ENCODE peak calls at places on chromosome 3, in seven cellular contexts. O is HEK293T; C is GM19239; K is T follicular helper cell; T is CD8-positive, alpha-beta memory T cell; W is NCI-H774; G is endothelial cell. H is an unnamed sample.

GRCh38 chr3:138253609-138254008 is 66.5 kb downstream of the ARMC8 start:
- DNase-seq in O (no peak), C (no peak), K (no peak), T (no peak), W (no peak), G (no peak), H (no peak)

GRCh38 chr3:57852896-57853295 is 96.8 kb downstream of the SLMAP start:
- DNase-seq in O (no peak), C (no peak), K (no peak), T (no peak), W (no peak), G (no peak), H (peak)

GRCh38 chr3:100496711-100497261 is 4.4 kb downstream of the TMEM45A start:
- DNase-seq in O (no peak), C (no peak), K (no peak), T (no peak), W (no peak), G (no peak), H (no peak)

GRCh38 chr3:42012935-42013651 is 51.2 kb upstream of the ULK4 start:
- DNase-seq in O (peak), C (peak), K (peak), T (peak), W (peak), G (peak), H (peak)

GRCh38 chr3:60812544-60812943 is 438.7 kb downstream of the FHIT start:
- DNase-seq in O (no peak), C (no peak), K (no peak), T (no peak), W (no peak), G (no peak), H (no peak)

GRCh38 chr3:49238274-49239127 is 38.5 kb downstream of the C3orf62 start:
- DNase-seq in O (no peak), C (no peak), K (no peak), T (no peak), W (no peak), G (no peak), H (peak)

GRCh38 chr3:13317596-13318320 is 102.4 kb downstream of the NUP210 start:
- DNase-seq in O (no peak), C (no peak), K (no peak), T (no peak), W (no peak), G (no peak), H (no peak)

GRCh38 chr3:140467916-140468315 is 209.9 kb upstream of the TRIM42 start:
- DNase-seq in O (no peak), C (no peak), K (no peak), T (no peak), W (no peak), G (no peak), H (no peak)

GRCh38 chr3:51580418-51580817 is 41.9 kb downstream of the RAD54L2 start:
- DNase-seq in O (no peak), C (no peak), K (no peak), T (no peak), W (no peak), G (no peak), H (no peak)

GRCh38 chr3:15491143-15491542 is 30.4 kb downstream of the COLQ start:
- DNase-seq in O (no peak), C (peak), K (no peak), T (no peak), W (no peak), G (no peak), H (no peak)

GRCh38 chr3:39144095-39144747 is 9.2 kb downstream of the CSRNP1 start:
- DNase-seq in O (no peak), C (no peak), K (no peak), T (no peak), W (no peak), G (no peak), H (no peak)

GRCh38 chr3:70737656-70738309 is 425.3 kb upstream of the MDFIC2 start:
- DNase-seq in O (no peak), C (no peak), K (no peak), T (no peak), W (peak), G (no peak), H (no peak)

GRCh38 chr3:3800685-3801509 is 1.7 kb downstream of the LRRN1 start:
- DNase-seq in O (no peak), C (no peak), K (no peak), T (peak), W (no peak), G (peak), H (no peak)

GRCh38 chr3:13424111-13424844 is 4.2 kb upstream of the NUP210 start:
- DNase-seq in O (no peak), C (no peak), K (no peak), T (no peak), W (no peak), G (no peak), H (no peak)

GRCh38 chr3:146125946-146126345 is 35.0 kb downstream of the PLOD2 start:
- DNase-seq in O (no peak), C (no peak), K (no peak), T (no peak), W (no peak), G (no peak), H (no peak)

GRCh38 chr3:186985713-186986364 is 55.5 kb downstream of the ST6GAL1 start:
- DNase-seq in O (no peak), C (peak), K (no peak), T (no peak), W (no peak), G (no peak), H (peak)

GRCh38 chr3:39147711-39148115 is 5.7 kb downstream of the CSRNP1 start:
- DNase-seq in O (no peak), C (peak), K (no peak), T (no peak), W (no peak), G (peak), H (no peak)

GRCh38 chr3:59777559-59778178 is 727.8 kb upstream of the CFAP20DC start:
- DNase-seq in O (no peak), C (no peak), K (no peak), T (no peak), W (no peak), G (no peak), H (no peak)

GRCh38 chr3:60190073-60190472 is 1061.2 kb downstream of the FHIT start:
- DNase-seq in O (no peak), C (no peak), K (no peak), T (no peak), W (no peak), G (no peak), H (no peak)

GRCh38 chr3:94972066-94972465 is 909.2 kb downstream of the NSUN3 start:
- DNase-seq in O (no peak), C (no peak), K (no peak), T (no peak), W (no peak), G (no peak), H (no peak)

GRCh38 chr3:98513136-98513535 is 9.6 kb downstream of the CLDND1 start:
- DNase-seq in O (no peak), C (no peak), K (no peak), T (no peak), W (no peak), G (no peak), H (no peak)

GRCh38 chr3:172307143-172307560 is 141.1 kb downstream of the GHSR start:
- DNase-seq in O (no peak), C (no peak), K (no peak), T (no peak), W (no peak), G (no peak), H (no peak)

GRCh38 chr3:13030649-13031048 is 42.6 kb downstream of the IQSEC1 start:
- DNase-seq in O (no peak), C (no peak), K (no peak), T (no peak), W (no peak), G (no peak), H (no peak)

GRCh38 chr3:101849714-101850326 is 506 bp downstream of the NFKBIZ start:
- DNase-seq in O (peak), C (no peak), K (peak), T (peak), W (peak), G (peak), H (peak)

H was measured in NAMALWA.